ENCODE peak calls at places on chromosomes 1 and 21, in six cellular contexts. Y, P, C, J, V and G are unnamed samples.

GRCh38 chr1:73953186-73953585 is 244.8 kb downstream of the LRRIQ3 start:
- DNase-seq in J (no peak), V (no peak), P (no peak), Y (no peak), C (no peak), G (no peak)

GRCh38 chr1:3012511-3013291 is 8.6 kb upstream of the ACTRT2 start:
- DNase-seq in Y (no peak), C (peak), J (no peak), V (peak), P (no peak), G (peak)

GRCh38 chr1:228754646-228755268 is 19.5 kb downstream of the RHOU start:
- DNase-seq in Y (no peak), P (no peak), C (no peak), J (no peak), V (no peak), G (no peak)

GRCh38 chr21:46217511-46218196 is 10.9 kb downstream of the LSS start:
- DNase-seq in C (no peak), J (no peak), Y (no peak), V (no peak), P (no peak), G (no peak)

GRCh38 chr1:165717918-165718515 is 19.7 kb upstream of the ALDH9A1 start:
- DNase-seq in C (no peak), Y (peak), J (peak), P (peak), V (no peak), G (no peak)

GRCh38 chr1:117512728-117513321 is 93.0 kb upstream of the TENT5C start:
- DNase-seq in Y (peak), P (peak), C (no peak), V (no peak), J (peak), G (no peak)

GRCh38 chr21:19181604-19182140 is 778.1 kb upstream of the TMPRSS15 start:
- DNase-seq in V (no peak), Y (no peak), P (no peak), C (no peak), J (no peak), G (no peak)

GRCh38 chr1:231395051-231395995 is 26.8 kb downstream of the EGLN1 start:
- DNase-seq in C (no peak), J (peak), Y (no peak), V (no peak), P (no peak), G (peak)

GRCh38 chr1:223742861-223743517 is 30.6 kb downstream of the CAPN2 start:
- DNase-seq in V (no peak), Y (peak), P (no peak), J (peak), C (no peak), G (no peak)

GRCh38 chr1:211951856-211952255 is 83.5 kb downstream of the INTS7 start:
- DNase-seq in C (no peak), Y (peak), J (peak), P (no peak), V (no peak), G (no peak)

GRCh38 chr1:184513421-184513820 is 126.6 kb downstream of the C1orf21 start:
- DNase-seq in J (no peak), V (no peak), C (no peak), Y (no peak), P (no peak), G (no peak)

GRCh38 chr1:95506736-95507404 is 272.9 kb downstream of the RWDD3 start:
- DNase-seq in Y (no peak), P (peak), J (no peak), C (no peak), V (no peak), G (no peak)

GRCh38 chr1:237953238-237953637 is 62.5 kb upstream of the ZP4 start:
- DNase-seq in P (no peak), Y (no peak), V (no peak), J (no peak), C (no peak), G (no peak)

GRCh38 chr21:33196956-33197374 is 32.8 kb upstream of the IFNAR2 start:
- DNase-seq in V (peak), Y (peak), C (peak), J (peak), P (peak), G (peak)

GRCh38 chr1:167533851-167534300 is 15.5 kb upstream of the CD247 start:
- DNase-seq in J (peak), Y (peak), V (peak), C (peak), P (peak), G (peak)

GRCh38 chr1:26602378-26602959 is 72.9 kb downstream of the RPS6KA1 start:
- DNase-seq in J (peak), V (peak), P (peak), Y (peak), C (no peak), G (peak)

GRCh38 chr1:21801100-21801499 is 11.0 kb upstream of the LDLRAD2 start:
- DNase-seq in J (peak), Y (no peak), P (no peak), V (no peak), C (no peak), G (no peak)

GRCh38 chr1:62682531-62682930 is 5.7 kb downstream of the DOCK7 start:
- DNase-seq in Y (no peak), C (no peak), P (no peak), V (no peak), J (peak), G (no peak)

GRCh38 chr1:185984113-185984836 is 250.1 kb downstream of the HMCN1 start:
- DNase-seq in P (no peak), C (no peak), V (no peak), Y (no peak), J (no peak), G (no peak)

GRCh38 chr21:34988625-34989024 is 60.5 kb downstream of the RUNX1 start:
- DNase-seq in C (no peak), P (no peak), J (no peak), Y (no peak), V (no peak), G (no peak)

GRCh38 chr1:12161662-12162458 is 4.9 kb upstream of the TNFRSF1B start:
- DNase-seq in P (no peak), C (peak), V (peak), J (peak), Y (no peak), G (peak)

GRCh38 chr1:29984107-29984506 is 739.3 kb downstream of the MATN1 start:
- DNase-seq in V (no peak), Y (peak), J (no peak), C (no peak), P (no peak), G (no peak)

GRCh38 chr1:54069792-54070548 is 16.6 kb downstream of the TCEANC2 start:
- DNase-seq in J (peak), Y (peak), V (no peak), P (peak), C (no peak), G (no peak)

GRCh38 chr1:11126544-11126943 is 26.9 kb upstream of the EXOSC10 start:
- DNase-seq in V (no peak), P (no peak), Y (no peak), J (no peak), C (no peak), G (no peak)

GRCh38 chr1:228867093-228867950 is 132.0 kb downstream of the RHOU start:
- DNase-seq in P (peak), V (no peak), J (no peak), C (no peak), Y (peak), G (no peak)

GRCh38 chr1:115056395-115056798 is 26.8 kb downstream of the TSHB start:
- DNase-seq in Y (no peak), C (no peak), P (no peak), V (no peak), J (peak), G (no peak)

GRCh38 chr1:11590395-11590794 is 63.8 kb downstream of the FBXO2 start:
- DNase-seq in P (no peak), J (no peak), V (no peak), C (no peak), Y (no peak), G (no peak)

GRCh38 chr1:62068978-62069377 is 125.7 kb upstream of the L1TD1 start:
- DNase-seq in Y (peak), V (no peak), P (peak), J (no peak), C (no peak), G (no peak)

GRCh38 chr1:56374026-56374974 is 205.1 kb downstream of the PLPP3 start:
- DNase-seq in Y (no peak), C (no peak), J (peak), V (no peak), P (peak), G (peak)

GRCh38 chr1:232428036-232428600 is 201.8 kb downstream of the SIPA1L2 start:
- DNase-seq in J (no peak), V (no peak), Y (no peak), P (no peak), C (no peak), G (no peak)

GRCh38 chr1:26351591-26352337 is 2.2 kb downstream of the CRYBG2 start:
- DNase-seq in Y (no peak), C (no peak), V (no peak), P (no peak), J (peak), G (no peak)

GRCh38 chr1:17355898-17356297 is 16.1 kb upstream of the PADI6 start:
- DNase-seq in P (no peak), J (no peak), C (no peak), Y (no peak), V (no peak), G (no peak)